ENCODE peak calls at places on chromosomes 12 and 14, in seven cellular contexts. T is tibial nerve, O is adrenal gland, B is upper lobe of left lung, K is right atrium auricular region, H is left ventricle myocardium inferior, Z is Peyer's patch. M is an unnamed sample. For H3K4me1, the result is how much of the 10 kb centered on the place peaks cover.

GRCh38 chr14:56092761-56093160 is 25.4 kb upstream of the PELI2 start:
- DNase-seq in T (no peak), O (no peak), B (no peak), K (no peak), H (no peak), Z (no peak), M (no peak)

GRCh38 chr12:81300454-81300853 is 222.6 kb downstream of the ACSS3 start:
- DNase-seq in T (no peak), O (no peak), B (no peak), K (no peak), H (no peak), Z (no peak), M (no peak)

GRCh38 chr14:51925980-51926379 is 63.4 kb upstream of the RTRAF start:
- DNase-seq in T (no peak), O (no peak), B (no peak), K (no peak), H (no peak), Z (no peak), M (no peak)

GRCh38 chr12:94263011-94263786 is 114.8 kb downstream of the PLXNC1 start:
- DNase-seq in T (no peak), O (peak), B (peak), K (no peak), H (no peak), Z (peak), M (no peak)

GRCh38 chr14:105213396-105213795 is 32.3 kb upstream of the NUDT14 start:
- DNase-seq in T (no peak), O (no peak), B (no peak), K (no peak), H (no peak), Z (no peak), M (no peak)

GRCh38 chr14:59427653-59428578 is 37.3 kb downstream of the GPR135 start:
- DNase-seq in T (no peak), O (peak), B (peak), K (peak), H (peak), Z (no peak), M (no peak)

GRCh38 chr12:292186-292585 is 29.6 kb upstream of the SLC6A13 start:
- DNase-seq in T (no peak), O (no peak), B (no peak), K (no peak), H (no peak), Z (no peak), M (no peak)

GRCh38 chr12:128367961-128368360 is 101.0 kb downstream of the TMEM132C start:
- DNase-seq in T (no peak), O (no peak), B (no peak), K (peak), H (no peak), Z (no peak), M (no peak)

GRCh38 chr12:19894803-19895202 is 455.5 kb downstream of the AEBP2 start:
- DNase-seq in T (no peak), O (no peak), B (no peak), K (no peak), H (no peak), Z (no peak), M (no peak)

GRCh38 chr14:97107070-97107469 is 309.9 kb downstream of the VRK1 start:
- DNase-seq in T (no peak), O (no peak), B (no peak), K (no peak), H (no peak), Z (no peak), M (no peak)

GRCh38 chr12:91109148-91109564 is 2.1 kb downstream of the LUM start:
- DNase-seq in T (peak), O (peak), B (peak), K (peak), H (peak), Z (peak), M (peak)

GRCh38 chr12:91513354-91513753 is 330.7 kb upstream of the DCN start:
- DNase-seq in T (no peak), O (no peak), B (no peak), K (no peak), H (no peak), Z (no peak), M (no peak)

GRCh38 chr12:47722926-47723631 is 2.2 kb downstream of the ENDOU start:
- DNase-seq in T (no peak), O (no peak), B (peak), K (no peak), H (no peak), Z (no peak), M (no peak)

GRCh38 chr14:94213741-94214140 is 39.6 kb downstream of the PPP4R4 start:
- DNase-seq in T (no peak), O (no peak), B (no peak), K (no peak), H (no peak), Z (no peak), M (no peak)

GRCh38 chr12:117724545-117724944 is 244.2 kb downstream of the KSR2 start:
- DNase-seq in T (no peak), O (no peak), B (no peak), K (no peak), H (no peak), Z (no peak), M (no peak)

GRCh38 chr14:74852922-74853530 is 22.9 kb downstream of the PROX2 start:
- DNase-seq in T (no peak), O (no peak), B (no peak), K (no peak), H (no peak), Z (no peak), M (no peak)

GRCh38 chr12:82108615-82109014 is 249.6 kb downstream of the CCDC59 start:
- DNase-seq in T (no peak), O (no peak), B (no peak), K (no peak), H (no peak), Z (no peak), M (no peak)

GRCh38 chr12:54010053-54010971 is 1.5 kb downstream of the HOXC8 start:
- DNase-seq in T (no peak), O (no peak), B (no peak), K (no peak), H (no peak), Z (no peak), M (no peak)

GRCh38 chr12:54008260-54008552 is 579 bp upstream of the HOXC8 start:
- DNase-seq in T (no peak), O (no peak), B (no peak), K (no peak), H (no peak), Z (no peak), M (no peak)

GRCh38 chr12:54010972-54011664 is 2.3 kb downstream of the HOXC8 start:
- DNase-seq in T (no peak), O (no peak), B (no peak), K (no peak), H (no peak), Z (no peak), M (no peak)

GRCh38 chr12:54007538-54008259 is 1.1 kb upstream of the HOXC8 start:
- DNase-seq in T (no peak), O (no peak), B (no peak), K (no peak), H (no peak), Z (no peak), M (no peak)

GRCh38 chr12:54009171-54010052 is 627 bp downstream of the HOXC8 start:
- DNase-seq in T (no peak), O (peak), B (no peak), K (no peak), H (no peak), Z (no peak), M (no peak)
- H3K4me1 ChIP-seq in T (half or more), O (under half), B (under half), K (under half), H (under half), Z (under half), M (under half)

GRCh38 chr12:119980247-119980646 is 8.8 kb upstream of the BICDL1 start:
- DNase-seq in T (no peak), O (no peak), B (no peak), K (no peak), H (no peak), Z (no peak), M (no peak)
- TF ChIP-seq CTCF in T (no peak), O (no peak), B (no peak), K (no peak), H (no peak), Z (no peak), M (no peak)

DNA sequence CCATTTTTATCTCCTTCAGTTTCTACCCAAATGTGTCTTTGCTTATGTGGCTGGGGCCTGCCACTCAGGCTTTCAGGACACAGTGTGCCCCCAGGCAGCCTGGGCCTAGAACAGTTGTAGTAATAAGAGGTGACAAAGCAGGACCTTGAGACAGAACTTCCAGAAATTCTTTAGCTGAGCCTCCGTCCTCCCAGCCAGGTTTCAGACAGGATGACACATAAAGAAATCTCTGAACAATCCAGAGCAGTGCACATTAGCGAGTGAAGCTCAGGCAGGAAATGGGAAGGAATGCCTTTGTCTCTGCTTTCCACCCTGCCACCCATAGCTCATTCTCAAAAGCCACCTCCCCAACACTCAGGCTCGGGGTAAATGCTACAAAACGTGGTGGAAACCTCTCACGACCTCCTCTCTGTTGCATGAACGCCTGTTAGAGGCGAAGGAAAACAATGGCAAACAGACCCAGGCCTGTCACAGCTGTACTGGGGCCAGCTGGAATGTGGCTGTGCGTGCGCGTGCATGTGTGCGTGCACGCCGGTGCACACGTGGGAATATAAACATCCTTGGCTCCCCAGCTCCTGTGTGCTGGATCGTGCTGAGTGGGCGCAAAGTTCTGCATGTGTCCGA is 286.7 kb downstream of the ZFP36L1 start:
- DNase-seq in T (no peak), O (peak), B (no peak), K (no peak), H (no peak), Z (no peak), M (peak)
- H3K4me1 ChIP-seq in T (under half), O (under half), B (under half), K (under half), H (under half), Z (under half), M (under half)

DNA sequence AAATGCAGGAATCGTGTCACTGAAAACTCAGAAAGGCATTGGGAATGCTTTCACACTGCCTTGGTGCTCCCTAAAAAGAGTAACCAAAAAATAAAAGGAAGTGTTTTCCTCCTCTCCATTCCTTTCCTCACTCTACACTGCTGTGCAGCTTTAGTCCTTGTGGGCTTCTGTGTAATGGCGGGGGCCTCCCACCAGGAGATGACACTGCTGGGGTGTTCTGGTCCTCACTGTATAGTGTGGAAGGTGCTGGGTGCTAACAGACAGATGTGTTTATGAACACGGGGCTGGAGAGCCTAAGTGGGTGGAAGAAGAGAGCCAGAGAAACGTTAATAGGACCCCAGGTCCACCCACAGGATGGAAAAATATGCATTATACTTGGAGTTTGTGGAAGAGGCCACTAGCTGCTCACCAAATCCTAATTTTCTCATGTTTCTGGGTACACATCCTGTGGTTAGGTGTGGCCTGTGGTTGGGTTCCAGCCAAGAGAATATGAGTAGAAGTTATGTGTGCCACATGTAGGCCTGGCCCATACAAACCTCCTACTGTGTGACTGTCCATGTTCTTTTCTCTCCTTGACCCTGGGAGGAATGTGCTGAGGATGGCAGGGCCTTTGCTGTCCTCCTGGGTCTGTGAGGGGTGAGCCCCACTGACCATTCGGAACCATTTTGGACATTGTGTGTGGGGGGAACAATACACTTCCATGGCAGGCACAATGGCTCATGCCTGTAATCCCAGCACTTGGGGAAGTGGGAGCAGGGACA is 14.0 kb upstream of the C1S start:
- DNase-seq in T (no peak), O (no peak), B (no peak), K (no peak), H (no peak), Z (no peak), M (no peak)
- TF ChIP-seq CTCF in T (no peak), O (no peak), B (no peak), K (no peak), H (no peak), Z (no peak), M (no peak)

GRCh38 chr12:23533699-23534098 is 415.8 kb downstream of the SOX5 start:
- DNase-seq in T (no peak), O (no peak), B (no peak), K (no peak), H (no peak), Z (no peak), M (no peak)
- H3K4me1 ChIP-seq in T (under half), O (under half), B (under half), K (under half), H (under half), Z (under half), M (under half)

M was measured in breast epithelium.